ENCODE peak calls at places on chromosomes 12 and 14, in eight cellular contexts. Y, R, A, N, S, T, H and I are unnamed samples.

GRCh38 chr14:20454359-20454644 is 310 bp downstream of the OSGEP start:
- DNase-seq in R (peak), S (peak), N (no peak), H (no peak), Y (no peak), T (peak), A (no peak), I (no peak)

GRCh38 chr12:57460457-57461325 is 1.1 kb downstream of the GLI1 start:
- DNase-seq in N (peak), A (peak), T (no peak), S (no peak), H (no peak), R (no peak), Y (no peak), I (peak)

GRCh38 chr12:10559241-10559640 is 53.6 kb downstream of the EIF2S3B start:
- DNase-seq in N (no peak), T (no peak), R (no peak), H (no peak), Y (no peak), A (no peak), S (peak), I (no peak)

GRCh38 chr14:102590667-102591099 is 1.8 kb upstream of the RCOR1 start:
- DNase-seq in Y (no peak), H (no peak), S (no peak), A (peak), T (no peak), N (peak), R (no peak), I (no peak)

GRCh38 chr12:130669205-130669557 is 46.9 kb downstream of the RIMBP2 start:
- DNase-seq in N (no peak), A (no peak), R (no peak), S (no peak), T (no peak), Y (no peak), H (no peak), I (no peak)

GRCh38 chr14:89417469-89418225 is 614 bp upstream of the FOXN3 start:
- DNase-seq in S (peak), H (peak), A (peak), Y (no peak), N (no peak), T (no peak), R (peak), I (peak)

GRCh38 chr12:76152161-76152807 is 67.8 kb upstream of the NAP1L1 start:
- DNase-seq in T (no peak), N (no peak), Y (no peak), R (no peak), H (peak), S (no peak), A (no peak), I (no peak)

GRCh38 chr12:105018761-105019160 is 32.6 kb downstream of the NOPCHAP1 start:
- DNase-seq in A (no peak), S (no peak), T (no peak), Y (no peak), R (no peak), N (no peak), H (no peak), I (no peak)